ENCODE peak calls at places on chromosomes 7 and 10, in nine cellular contexts. One of them, this sample, is unnamed.

GRCh38 chr10:16987976-16988610 is 141.5 kb downstream of the CUBN start:
- DNase-seq in PC-3: no peak
- DNase-seq in HCT116: no peak
- DNase-seq in CD8-positive, alpha-beta T cell: no peak
- DNase-seq in left ventricle myocardium inferior: no peak
- DNase-seq in H9: no peak
- DNase-seq in Peyer's patch: no peak
- DNase-seq in neural progenitor cell: no peak
- DNase-seq in thoracic aorta: no peak
- DNase-seq in this sample: no peak

GRCh38 chr10:1247598-1248261 is 191.5 kb downstream of the WDR37 start:
- DNase-seq in PC-3: no peak
- DNase-seq in HCT116: no peak
- DNase-seq in CD8-positive, alpha-beta T cell: no peak
- DNase-seq in left ventricle myocardium inferior: no peak
- DNase-seq in H9: peak; percentile 15
- DNase-seq in Peyer's patch: peak; percentile 33
- DNase-seq in neural progenitor cell: no peak
- DNase-seq in thoracic aorta: no peak
- DNase-seq in this sample: no peak

GRCh38 chr10:133135116-133135465 is 24.9 kb upstream of the KNDC1 start:
- DNase-seq in PC-3: no peak
- DNase-seq in HCT116: no peak
- DNase-seq in CD8-positive, alpha-beta T cell: no peak
- DNase-seq in left ventricle myocardium inferior: no peak
- DNase-seq in H9: no peak
- DNase-seq in Peyer's patch: no peak
- DNase-seq in neural progenitor cell: no peak
- DNase-seq in thoracic aorta: no peak
- DNase-seq in this sample: no peak

GRCh38 chr7:123635551-123636359 is 19.9 kb upstream of the LMOD2 start:
- DNase-seq in PC-3: peak; percentile 55
- DNase-seq in HCT116: no peak
- DNase-seq in CD8-positive, alpha-beta T cell: no peak
- DNase-seq in left ventricle myocardium inferior: no peak
- DNase-seq in H9: no peak
- DNase-seq in Peyer's patch: no peak
- DNase-seq in neural progenitor cell: peak; percentile 54
- DNase-seq in thoracic aorta: no peak
- DNase-seq in this sample: no peak

GRCh38 chr10:112335104-112335840 is 38.6 kb upstream of the ACSL5 start:
- DNase-seq in PC-3: no peak
- DNase-seq in HCT116: no peak
- DNase-seq in CD8-positive, alpha-beta T cell: no peak
- DNase-seq in left ventricle myocardium inferior: no peak
- DNase-seq in H9: no peak
- DNase-seq in Peyer's patch: no peak
- DNase-seq in neural progenitor cell: no peak
- DNase-seq in thoracic aorta: no peak
- DNase-seq in this sample: no peak

GRCh38 chr7:128430207-128430606 is 20.4 kb upstream of the IMPDH1 start:
- DNase-seq in PC-3: no peak
- DNase-seq in HCT116: no peak
- DNase-seq in CD8-positive, alpha-beta T cell: no peak
- DNase-seq in left ventricle myocardium inferior: no peak
- DNase-seq in H9: no peak
- DNase-seq in Peyer's patch: no peak
- DNase-seq in neural progenitor cell: no peak
- DNase-seq in thoracic aorta: no peak
- DNase-seq in this sample: no peak

GRCh38 chr7:132138817-132139216 is 437.5 kb downstream of the PLXNA4 start:
- DNase-seq in PC-3: peak; percentile 56
- DNase-seq in HCT116: no peak
- DNase-seq in CD8-positive, alpha-beta T cell: no peak
- DNase-seq in left ventricle myocardium inferior: no peak
- DNase-seq in H9: no peak
- DNase-seq in Peyer's patch: no peak
- DNase-seq in neural progenitor cell: peak; percentile 56
- DNase-seq in thoracic aorta: no peak
- DNase-seq in this sample: no peak

GRCh38 chr7:42083284-42083683 is 153.7 kb downstream of the GLI3 start:
- DNase-seq in PC-3: no peak
- DNase-seq in HCT116: no peak
- DNase-seq in CD8-positive, alpha-beta T cell: no peak
- DNase-seq in left ventricle myocardium inferior: no peak
- DNase-seq in H9: no peak
- DNase-seq in Peyer's patch: no peak
- DNase-seq in neural progenitor cell: no peak
- DNase-seq in thoracic aorta: no peak
- DNase-seq in this sample: no peak

GRCh38 chr7:103702982-103703381 is 257.0 kb upstream of the SLC26A5 start:
- DNase-seq in PC-3: no peak
- DNase-seq in HCT116: no peak
- DNase-seq in CD8-positive, alpha-beta T cell: no peak
- DNase-seq in left ventricle myocardium inferior: no peak
- DNase-seq in H9: no peak
- DNase-seq in Peyer's patch: no peak
- DNase-seq in neural progenitor cell: no peak
- DNase-seq in thoracic aorta: no peak
- DNase-seq in this sample: no peak

GRCh38 chr7:100090527-100091410 is 2.0 kb downstream of the COPS6 start:
- DNase-seq in PC-3: peak; percentile 24
- DNase-seq in HCT116: no peak
- DNase-seq in CD8-positive, alpha-beta T cell: no peak
- DNase-seq in left ventricle myocardium inferior: no peak
- DNase-seq in H9: no peak
- DNase-seq in Peyer's patch: no peak
- DNase-seq in neural progenitor cell: no peak
- DNase-seq in thoracic aorta: no peak
- DNase-seq in this sample: no peak

GRCh38 chr10:104076743-104077160 is 8.9 kb downstream of the COL17A1 start:
- DNase-seq in PC-3: peak; percentile 12
- DNase-seq in HCT116: no peak
- DNase-seq in CD8-positive, alpha-beta T cell: no peak
- DNase-seq in left ventricle myocardium inferior: peak; percentile 53
- DNase-seq in H9: peak; percentile 58
- DNase-seq in Peyer's patch: no peak
- DNase-seq in neural progenitor cell: peak; percentile 92
- DNase-seq in thoracic aorta: no peak
- DNase-seq in this sample: no peak

GRCh38 chr10:70297224-70297623 is 13.4 kb upstream of the NPFFR1 start:
- DNase-seq in PC-3: no peak
- DNase-seq in HCT116: no peak
- DNase-seq in CD8-positive, alpha-beta T cell: no peak
- DNase-seq in left ventricle myocardium inferior: no peak
- DNase-seq in H9: no peak
- DNase-seq in Peyer's patch: no peak
- DNase-seq in neural progenitor cell: no peak
- DNase-seq in thoracic aorta: no peak
- DNase-seq in this sample: no peak
- H3K27ac ChIP-seq in PC-3: no peak overlapping the region
- H3K27ac ChIP-seq in HCT116: no peak overlapping the region
- H3K27ac ChIP-seq in CD8-positive, alpha-beta T cell: no peak overlapping the region
- H3K27ac ChIP-seq in left ventricle myocardium inferior: peak overlapping the region; percentile 92
- H3K27ac ChIP-seq in H9: no peak overlapping the region
- H3K27ac ChIP-seq in Peyer's patch: peak overlapping the region; percentile 66
- H3K27ac ChIP-seq in neural progenitor cell: no peak overlapping the region
- H3K27ac ChIP-seq in thoracic aorta: peak overlapping the region; percentile 53
- H3K27ac ChIP-seq in this sample: no peak overlapping the region

DNA sequence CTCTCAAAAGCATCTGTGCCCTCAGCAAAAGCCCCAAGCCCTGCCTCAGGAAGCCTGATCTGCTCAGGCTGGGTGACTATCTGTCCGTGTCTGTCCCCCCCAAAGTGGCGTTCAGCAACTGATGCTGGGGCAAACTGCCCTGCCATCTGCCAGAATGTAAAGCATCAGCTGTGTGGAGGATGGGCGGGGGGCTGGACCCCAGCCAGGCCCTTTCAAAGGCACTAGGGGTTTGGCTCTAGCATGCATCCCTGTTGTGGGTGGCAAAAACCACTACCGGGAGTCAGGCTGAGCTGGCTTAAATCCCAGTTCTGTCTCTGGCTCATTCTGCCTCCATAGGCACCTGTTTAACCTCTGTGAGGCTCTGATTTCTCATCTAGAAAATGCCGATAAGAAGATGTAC is 35.5 kb downstream of the GPRIN2 start:
- DNase-seq in PC-3: peak; percentile 87
- DNase-seq in HCT116: no peak
- DNase-seq in CD8-positive, alpha-beta T cell: no peak
- DNase-seq in left ventricle myocardium inferior: peak; percentile 17
- DNase-seq in H9: no peak
- DNase-seq in Peyer's patch: peak; percentile 44
- DNase-seq in neural progenitor cell: no peak
- DNase-seq in thoracic aorta: no peak
- DNase-seq in this sample: no peak
- H3K4me1 ChIP-seq in PC-3: peaks cover 63% of the 10 kb centered on the region
- H3K4me1 ChIP-seq in HCT116: peaks cover 29% of the 10 kb centered on the region
- H3K4me1 ChIP-seq in CD8-positive, alpha-beta T cell: no peaks in the 10 kb centered on the region
- H3K4me1 ChIP-seq in left ventricle myocardium inferior: peaks cover 7% of the 10 kb centered on the region
- H3K4me1 ChIP-seq in H9: no peaks in the 10 kb centered on the region
- H3K4me1 ChIP-seq in Peyer's patch: no peaks in the 10 kb centered on the region
- H3K4me1 ChIP-seq in neural progenitor cell: no peaks in the 10 kb centered on the region
- H3K4me1 ChIP-seq in thoracic aorta: peaks cover 20% of the 10 kb centered on the region
- H3K4me1 ChIP-seq in this sample: no peaks in the 10 kb centered on the region

DNA sequence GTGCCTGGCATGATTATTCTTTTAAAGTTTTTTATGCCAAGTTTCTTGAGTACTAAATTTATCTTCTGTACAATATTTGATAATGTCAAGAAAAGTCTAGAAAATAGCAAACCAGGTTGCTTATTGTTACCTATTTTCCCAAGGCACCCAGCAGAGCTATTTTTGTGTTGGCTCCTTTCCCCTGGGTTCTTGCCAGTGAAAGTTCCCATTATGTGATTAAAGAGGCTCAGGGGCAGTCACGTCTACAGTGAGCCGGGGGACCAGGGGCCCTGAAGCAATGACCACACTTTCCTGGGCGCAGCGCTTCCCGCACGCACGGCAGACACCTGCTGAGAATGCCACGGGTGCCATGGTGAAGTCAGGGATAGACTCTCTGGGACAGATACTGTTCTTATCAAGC is 10.4 kb upstream of the CNPY1 start:
- DNase-seq in PC-3: no peak
- DNase-seq in HCT116: no peak
- DNase-seq in CD8-positive, alpha-beta T cell: no peak
- DNase-seq in left ventricle myocardium inferior: no peak
- DNase-seq in H9: no peak
- DNase-seq in Peyer's patch: no peak
- DNase-seq in neural progenitor cell: no peak
- DNase-seq in thoracic aorta: no peak
- DNase-seq in this sample: no peak
- H3K27me3 ChIP-seq in PC-3: peaks cover 17% of the 10 kb centered on the region
- H3K27me3 ChIP-seq in HCT116: no peaks in the 10 kb centered on the region
- H3K27me3 ChIP-seq in CD8-positive, alpha-beta T cell: no peaks in the 10 kb centered on the region
- H3K27me3 ChIP-seq in left ventricle myocardium inferior: peaks cover 66% of the 10 kb centered on the region
- H3K27me3 ChIP-seq in H9: no peaks in the 10 kb centered on the region
- H3K27me3 ChIP-seq in Peyer's patch: no peaks in the 10 kb centered on the region
- H3K27me3 ChIP-seq in neural progenitor cell: no peaks in the 10 kb centered on the region
- H3K27me3 ChIP-seq in thoracic aorta: no peaks in the 10 kb centered on the region
- H3K27me3 ChIP-seq in this sample: peaks cover 4% of the 10 kb centered on the region

GRCh38 chr7:96699219-96699871 is 10.3 kb downstream of the SEM1 start:
- DNase-seq in PC-3: no peak
- DNase-seq in HCT116: no peak
- DNase-seq in CD8-positive, alpha-beta T cell: no peak
- DNase-seq in left ventricle myocardium inferior: no peak
- DNase-seq in H9: no peak
- DNase-seq in Peyer's patch: no peak
- DNase-seq in neural progenitor cell: no peak
- DNase-seq in thoracic aorta: no peak
- DNase-seq in this sample: no peak
- H3K27ac ChIP-seq in PC-3: no peak overlapping the region
- H3K27ac ChIP-seq in HCT116: no peak overlapping the region
- H3K27ac ChIP-seq in CD8-positive, alpha-beta T cell: no peak overlapping the region
- H3K27ac ChIP-seq in left ventricle myocardium inferior: no peak overlapping the region
- H3K27ac ChIP-seq in H9: no peak overlapping the region
- H3K27ac ChIP-seq in Peyer's patch: no peak overlapping the region
- H3K27ac ChIP-seq in neural progenitor cell: no peak overlapping the region
- H3K27ac ChIP-seq in thoracic aorta: no peak overlapping the region
- H3K27ac ChIP-seq in this sample: no peak overlapping the region